ENCODE peak calls at places on chromosomes 3 and 15, in nine cellular contexts. One of them, this sample, is unnamed.

GRCh38 chr3:147838650-147839049 is 429.5 kb downstream of the ZIC1 start:
- DNase-seq in heart left ventricle: no peak
- DNase-seq in nephron progenitor cell: no peak
- DNase-seq in mammary epithelial cell: peak; percentile 18
- DNase-seq in GM06990: no peak
- DNase-seq in SK-N-SH: no peak
- DNase-seq in mesothelial cell of epicardium: no peak
- DNase-seq in A549: no peak
- DNase-seq in Panc1: no peak
- DNase-seq in this sample: no peak

GRCh38 chr15:70763120-70763949 is at the start of gene UACA:
- DNase-seq in mammary epithelial cell: peak; percentile 98
- DNase-seq in nephron progenitor cell: peak; percentile 98
- DNase-seq in SK-N-SH: peak; percentile 99
- DNase-seq in GM06990: peak; percentile 84
- DNase-seq in Panc1: peak; percentile 95
- DNase-seq in mesothelial cell of epicardium: peak; percentile 99
- DNase-seq in A549: peak; percentile 98
- DNase-seq in heart left ventricle: peak; percentile 97
- DNase-seq in this sample: peak; percentile 92

GRCh38 chr3:50390523-50391177 is 31.3 kb upstream of the TMEM115 start:
- DNase-seq in Panc1: no peak
- DNase-seq in heart left ventricle: peak; percentile 76
- DNase-seq in mesothelial cell of epicardium: no peak
- DNase-seq in SK-N-SH: peak; percentile 90
- DNase-seq in A549: no peak
- DNase-seq in GM06990: no peak
- DNase-seq in nephron progenitor cell: no peak
- DNase-seq in mammary epithelial cell: peak; percentile 63
- DNase-seq in this sample: no peak

GRCh38 chr3:190716961-190717360 is 145.5 kb downstream of the GMNC start:
- DNase-seq in nephron progenitor cell: no peak
- DNase-seq in mesothelial cell of epicardium: no peak
- DNase-seq in A549: no peak
- DNase-seq in SK-N-SH: no peak
- DNase-seq in mammary epithelial cell: no peak
- DNase-seq in heart left ventricle: no peak
- DNase-seq in GM06990: no peak
- DNase-seq in Panc1: no peak
- DNase-seq in this sample: no peak

GRCh38 chr3:54780336-54780735 is 147.5 kb downstream of the LRTM1 start:
- DNase-seq in nephron progenitor cell: no peak
- DNase-seq in mammary epithelial cell: no peak
- DNase-seq in GM06990: no peak
- DNase-seq in heart left ventricle: no peak
- DNase-seq in SK-N-SH: no peak
- DNase-seq in mesothelial cell of epicardium: no peak
- DNase-seq in A549: no peak
- DNase-seq in Panc1: no peak
- DNase-seq in this sample: no peak

GRCh38 chr3:37986479-37987314 is 3.9 kb upstream of the VILL start:
- DNase-seq in mammary epithelial cell: no peak
- DNase-seq in SK-N-SH: no peak
- DNase-seq in nephron progenitor cell: no peak
- DNase-seq in A549: no peak
- DNase-seq in mesothelial cell of epicardium: no peak
- DNase-seq in heart left ventricle: no peak
- DNase-seq in GM06990: no peak
- DNase-seq in Panc1: no peak
- DNase-seq in this sample: no peak

GRCh38 chr15:56989411-56989924 is 71.0 kb downstream of the TCF12 start:
- DNase-seq in nephron progenitor cell: no peak
- DNase-seq in mammary epithelial cell: no peak
- DNase-seq in Panc1: no peak
- DNase-seq in GM06990: no peak
- DNase-seq in SK-N-SH: no peak
- DNase-seq in A549: no peak
- DNase-seq in mesothelial cell of epicardium: no peak
- DNase-seq in heart left ventricle: no peak
- DNase-seq in this sample: no peak

GRCh38 chr3:85151555-85151954 is 192.8 kb downstream of the CADM2 start:
- DNase-seq in A549: no peak
- DNase-seq in nephron progenitor cell: no peak
- DNase-seq in Panc1: no peak
- DNase-seq in SK-N-SH: no peak
- DNase-seq in mesothelial cell of epicardium: no peak
- DNase-seq in heart left ventricle: no peak
- DNase-seq in mammary epithelial cell: no peak
- DNase-seq in GM06990: no peak
- DNase-seq in this sample: no peak

GRCh38 chr15:98779463-98780071 is 131.2 kb downstream of the IGF1R start:
- DNase-seq in Panc1: peak; percentile 80
- DNase-seq in A549: peak; percentile 85
- DNase-seq in GM06990: peak; percentile 28
- DNase-seq in SK-N-SH: peak; percentile 76
- DNase-seq in mammary epithelial cell: peak; percentile 74
- DNase-seq in heart left ventricle: peak; percentile 79
- DNase-seq in mesothelial cell of epicardium: peak; percentile 72
- DNase-seq in nephron progenitor cell: peak; percentile 86
- DNase-seq in this sample: peak; percentile 72
- TF ChIP-seq CTCF in Panc1: peak; percentile 97
- TF ChIP-seq CTCF in A549: peak; percentile 97
- TF ChIP-seq CTCF in GM06990: peak; percentile 97
- TF ChIP-seq CTCF in SK-N-SH: peak; percentile 94
- TF ChIP-seq CTCF in mammary epithelial cell: peak; percentile 97
- TF ChIP-seq CTCF in heart left ventricle: peak; percentile 94
- TF ChIP-seq CTCF in mesothelial cell of epicardium: peak; percentile 77
- TF ChIP-seq CTCF in nephron progenitor cell: peak; percentile 88
- TF ChIP-seq CTCF in this sample: peak; percentile 96

DNA sequence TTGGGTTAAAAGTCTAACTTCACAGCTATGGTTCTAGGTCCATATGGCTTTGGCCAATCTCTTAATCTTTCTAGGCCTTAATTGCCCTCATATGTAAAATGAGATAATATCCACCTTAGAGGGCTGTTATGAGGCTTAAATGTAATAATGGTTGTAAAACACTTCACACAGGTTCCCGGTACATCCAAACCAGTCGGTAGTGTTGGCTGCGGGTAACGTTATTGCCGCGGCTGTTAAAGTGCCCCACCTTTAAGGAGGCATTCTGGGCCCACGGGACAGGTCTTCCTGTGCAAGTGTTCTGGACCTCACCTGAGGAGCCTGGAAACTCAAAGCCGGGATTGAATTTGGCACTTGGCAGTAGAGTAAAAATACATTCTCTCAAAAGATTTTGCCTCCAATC is 45.1 kb upstream of the TSEN2 start:
- DNase-seq in Panc1: no peak
- DNase-seq in nephron progenitor cell: no peak
- DNase-seq in mesothelial cell of epicardium: no peak
- DNase-seq in SK-N-SH: no peak
- DNase-seq in A549: no peak
- DNase-seq in heart left ventricle: no peak
- DNase-seq in mammary epithelial cell: no peak
- DNase-seq in GM06990: no peak
- DNase-seq in this sample: no peak
- TF ChIP-seq CTCF in Panc1: no peak
- TF ChIP-seq CTCF in nephron progenitor cell: no peak
- TF ChIP-seq CTCF in mesothelial cell of epicardium: no peak
- TF ChIP-seq CTCF in SK-N-SH: no peak
- TF ChIP-seq CTCF in A549: no peak
- TF ChIP-seq CTCF in heart left ventricle: no peak
- TF ChIP-seq CTCF in mammary epithelial cell: no peak
- TF ChIP-seq CTCF in GM06990: no peak
- TF ChIP-seq CTCF in this sample: no peak

DNA sequence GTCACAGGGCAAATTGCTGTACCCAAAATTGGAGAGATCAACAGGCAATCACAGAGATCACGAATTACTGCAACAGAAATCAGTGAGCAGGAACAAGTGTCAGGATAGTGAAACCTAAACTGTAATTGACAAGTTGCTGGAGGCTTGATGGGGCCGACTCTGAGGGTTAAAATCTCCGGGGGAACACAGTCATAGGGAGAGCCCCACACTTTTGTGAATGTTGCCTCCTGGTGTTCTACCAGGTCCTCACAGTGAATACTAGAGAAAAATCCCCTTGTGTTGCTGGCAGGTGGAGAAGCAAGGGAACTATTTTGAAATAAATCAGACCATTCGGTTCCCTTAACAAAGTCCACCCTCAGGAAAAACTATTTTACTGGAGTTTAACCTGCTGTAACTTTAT is 697.5 kb upstream of the CBLB start:
- DNase-seq in SK-N-SH: no peak
- DNase-seq in mesothelial cell of epicardium: no peak
- DNase-seq in nephron progenitor cell: no peak
- DNase-seq in GM06990: peak; percentile 50
- DNase-seq in A549: no peak
- DNase-seq in heart left ventricle: no peak
- DNase-seq in Panc1: no peak
- DNase-seq in mammary epithelial cell: no peak
- DNase-seq in this sample: peak; percentile 35
- TF ChIP-seq CTCF in SK-N-SH: no peak
- TF ChIP-seq CTCF in mesothelial cell of epicardium: no peak
- TF ChIP-seq CTCF in nephron progenitor cell: no peak
- TF ChIP-seq CTCF in GM06990: peak; percentile 63
- TF ChIP-seq CTCF in A549: peak; percentile 15
- TF ChIP-seq CTCF in heart left ventricle: no peak
- TF ChIP-seq CTCF in Panc1: no peak
- TF ChIP-seq CTCF in mammary epithelial cell: no peak
- TF ChIP-seq CTCF in this sample: peak; percentile 40

GRCh38 chr15:72168131-72168825 is 29.3 kb downstream of the GRAMD2A start:
- DNase-seq in A549: no peak
- DNase-seq in GM06990: no peak
- DNase-seq in Panc1: no peak
- DNase-seq in mammary epithelial cell: peak; percentile 87
- DNase-seq in nephron progenitor cell: no peak
- DNase-seq in mesothelial cell of epicardium: peak; percentile 59
- DNase-seq in SK-N-SH: no peak
- DNase-seq in heart left ventricle: no peak
- DNase-seq in this sample: no peak

GRCh38 chr15:72167445-72167844 is 30.1 kb downstream of the GRAMD2A start:
- DNase-seq in mesothelial cell of epicardium: no peak
- DNase-seq in GM06990: no peak
- DNase-seq in heart left ventricle: no peak
- DNase-seq in mammary epithelial cell: no peak
- DNase-seq in A549: no peak
- DNase-seq in nephron progenitor cell: no peak
- DNase-seq in Panc1: no peak
- DNase-seq in SK-N-SH: no peak
- DNase-seq in this sample: no peak

GRCh38 chr15:72168833-72169232 is 28.8 kb downstream of the GRAMD2A start:
- DNase-seq in nephron progenitor cell: no peak
- DNase-seq in SK-N-SH: no peak
- DNase-seq in heart left ventricle: no peak
- DNase-seq in GM06990: no peak
- DNase-seq in mammary epithelial cell: no peak
- DNase-seq in Panc1: no peak
- DNase-seq in A549: no peak
- DNase-seq in mesothelial cell of epicardium: no peak
- DNase-seq in this sample: no peak

GRCh38 chr15:72169236-72169920 is 28.2 kb downstream of the GRAMD2A start:
- DNase-seq in SK-N-SH: no peak
- DNase-seq in A549: no peak
- DNase-seq in heart left ventricle: no peak
- DNase-seq in nephron progenitor cell: no peak
- DNase-seq in GM06990: no peak
- DNase-seq in mesothelial cell of epicardium: no peak
- DNase-seq in mammary epithelial cell: no peak
- DNase-seq in Panc1: no peak
- DNase-seq in this sample: no peak

GRCh38 chr15:72166716-72167417 is 30.7 kb downstream of the GRAMD2A start:
- DNase-seq in GM06990: no peak
- DNase-seq in A549: no peak
- DNase-seq in SK-N-SH: no peak
- DNase-seq in mesothelial cell of epicardium: no peak
- DNase-seq in Panc1: no peak
- DNase-seq in heart left ventricle: no peak
- DNase-seq in mammary epithelial cell: no peak
- DNase-seq in nephron progenitor cell: no peak
- DNase-seq in this sample: no peak
- TF ChIP-seq CTCF in GM06990: no peak
- TF ChIP-seq CTCF in A549: no peak
- TF ChIP-seq CTCF in SK-N-SH: no peak
- TF ChIP-seq CTCF in mesothelial cell of epicardium: no peak
- TF ChIP-seq CTCF in Panc1: no peak
- TF ChIP-seq CTCF in heart left ventricle: no peak
- TF ChIP-seq CTCF in mammary epithelial cell: no peak
- TF ChIP-seq CTCF in nephron progenitor cell: no peak
- TF ChIP-seq CTCF in this sample: no peak

GRCh38 chr3:60742606-60743145 is 508.6 kb downstream of the FHIT start:
- DNase-seq in A549: peak; percentile 3
- DNase-seq in GM06990: no peak
- DNase-seq in Panc1: no peak
- DNase-seq in nephron progenitor cell: peak; percentile 46
- DNase-seq in SK-N-SH: no peak
- DNase-seq in mammary epithelial cell: peak; percentile 2
- DNase-seq in mesothelial cell of epicardium: no peak
- DNase-seq in heart left ventricle: no peak
- DNase-seq in this sample: no peak
- TF ChIP-seq CTCF in A549: no peak
- TF ChIP-seq CTCF in GM06990: no peak
- TF ChIP-seq CTCF in Panc1: peak; percentile 38
- TF ChIP-seq CTCF in nephron progenitor cell: peak; percentile 55
- TF ChIP-seq CTCF in SK-N-SH: no peak
- TF ChIP-seq CTCF in mammary epithelial cell: no peak
- TF ChIP-seq CTCF in mesothelial cell of epicardium: no peak
- TF ChIP-seq CTCF in heart left ventricle: peak; percentile 12
- TF ChIP-seq CTCF in this sample: no peak

DNA sequence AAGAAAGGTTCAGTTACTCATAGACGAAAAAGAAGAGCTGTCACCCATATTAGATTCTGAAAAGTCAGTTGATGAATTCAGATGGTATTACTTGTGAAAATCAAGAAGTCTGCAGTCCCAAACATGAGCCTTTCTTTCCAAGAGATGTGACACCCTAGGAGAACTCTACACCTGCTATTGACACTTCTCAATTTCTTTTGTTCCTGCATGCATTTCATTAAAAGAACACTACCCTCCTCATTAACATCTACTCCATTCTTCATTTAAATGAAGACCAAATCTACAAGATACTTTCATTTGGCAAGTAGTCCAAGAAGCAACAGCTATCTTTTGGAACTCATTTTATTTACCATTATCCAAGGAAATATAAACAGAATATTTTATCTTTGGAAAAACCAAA is 6.6 kb downstream of the GABRB3 start:
- DNase-seq in nephron progenitor cell: no peak
- DNase-seq in Panc1: no peak
- DNase-seq in GM06990: no peak
- DNase-seq in A549: no peak
- DNase-seq in mammary epithelial cell: no peak
- DNase-seq in mesothelial cell of epicardium: no peak
- DNase-seq in SK-N-SH: no peak
- DNase-seq in heart left ventricle: no peak
- DNase-seq in this sample: no peak
- TF ChIP-seq CTCF in nephron progenitor cell: no peak
- TF ChIP-seq CTCF in Panc1: no peak
- TF ChIP-seq CTCF in GM06990: no peak
- TF ChIP-seq CTCF in A549: no peak
- TF ChIP-seq CTCF in mammary epithelial cell: no peak
- TF ChIP-seq CTCF in mesothelial cell of epicardium: no peak
- TF ChIP-seq CTCF in SK-N-SH: no peak
- TF ChIP-seq CTCF in heart left ventricle: no peak
- TF ChIP-seq CTCF in this sample: no peak

GRCh38 chr3:70476174-70476573 is 163.7 kb upstream of the MDFIC2 start:
- DNase-seq in A549: no peak
- DNase-seq in SK-N-SH: no peak
- DNase-seq in mesothelial cell of epicardium: no peak
- DNase-seq in heart left ventricle: no peak
- DNase-seq in mammary epithelial cell: no peak
- DNase-seq in GM06990: no peak
- DNase-seq in nephron progenitor cell: no peak
- DNase-seq in Panc1: no peak
- DNase-seq in this sample: no peak
- TF ChIP-seq CTCF in A549: no peak
- TF ChIP-seq CTCF in SK-N-SH: no peak
- TF ChIP-seq CTCF in mesothelial cell of epicardium: no peak
- TF ChIP-seq CTCF in heart left ventricle: no peak
- TF ChIP-seq CTCF in mammary epithelial cell: no peak
- TF ChIP-seq CTCF in GM06990: no peak
- TF ChIP-seq CTCF in nephron progenitor cell: no peak
- TF ChIP-seq CTCF in Panc1: no peak
- TF ChIP-seq CTCF in this sample: no peak